ENCODE peak calls at places on chromosomes 4 and X, in seven cellular contexts. One of them, this sample, is unnamed.

GRCh38 chrX:112008724-112009123 is 73.9 kb downstream of the TRPC5 start:
- DNase-seq in natural killer cell: no peak
- DNase-seq in mesothelial cell of epicardium: no peak
- DNase-seq in lower leg skin: no peak
- DNase-seq in neural progenitor cell: no peak
- DNase-seq in uterus: no peak
- DNase-seq in BJ: no peak
- DNase-seq in this sample: no peak

GRCh38 chr4:100493756-100494155 is 24.1 kb downstream of the EMCN start:
- DNase-seq in natural killer cell: no peak
- DNase-seq in mesothelial cell of epicardium: no peak
- DNase-seq in lower leg skin: no peak
- DNase-seq in neural progenitor cell: no peak
- DNase-seq in uterus: no peak
- DNase-seq in BJ: no peak
- DNase-seq in this sample: no peak

GRCh38 chr4:166435449-166435848 is 562.4 kb downstream of the TLL1 start:
- DNase-seq in natural killer cell: no peak
- DNase-seq in mesothelial cell of epicardium: no peak
- DNase-seq in lower leg skin: no peak
- DNase-seq in neural progenitor cell: no peak
- DNase-seq in uterus: no peak
- DNase-seq in BJ: peak
- DNase-seq in this sample: no peak

GRCh38 chr4:70802923-70803605 is 36.6 kb downstream of the GRSF1 start:
- DNase-seq in natural killer cell: no peak
- DNase-seq in mesothelial cell of epicardium: no peak
- DNase-seq in lower leg skin: no peak
- DNase-seq in neural progenitor cell: no peak
- DNase-seq in uterus: no peak
- DNase-seq in BJ: no peak
- DNase-seq in this sample: no peak

GRCh38 chr4:147831452-147832192 is 99.7 kb downstream of the ARHGAP10 start:
- DNase-seq in natural killer cell: no peak
- DNase-seq in mesothelial cell of epicardium: no peak
- DNase-seq in lower leg skin: no peak
- DNase-seq in neural progenitor cell: no peak
- DNase-seq in uterus: no peak
- DNase-seq in BJ: peak
- DNase-seq in this sample: no peak

GRCh38 chr4:96136056-96136455 is 296.2 kb downstream of the PDHA2 start:
- DNase-seq in natural killer cell: no peak
- DNase-seq in mesothelial cell of epicardium: no peak
- DNase-seq in lower leg skin: no peak
- DNase-seq in neural progenitor cell: no peak
- DNase-seq in uterus: no peak
- DNase-seq in BJ: no peak
- DNase-seq in this sample: no peak

GRCh38 chr4:2049811-2050210 is 9.3 kb upstream of the NAT8L start:
- DNase-seq in natural killer cell: no peak
- DNase-seq in mesothelial cell of epicardium: no peak
- DNase-seq in lower leg skin: peak
- DNase-seq in neural progenitor cell: no peak
- DNase-seq in uterus: no peak
- DNase-seq in BJ: no peak
- DNase-seq in this sample: no peak

GRCh38 chr4:122783301-122784215 is 43.1 kb upstream of the FGF2 start:
- DNase-seq in natural killer cell: no peak
- DNase-seq in mesothelial cell of epicardium: peak
- DNase-seq in lower leg skin: no peak
- DNase-seq in neural progenitor cell: peak
- DNase-seq in uterus: no peak
- DNase-seq in BJ: peak
- DNase-seq in this sample: no peak

GRCh38 chr4:80781436-80781835 is 249.1 kb upstream of the BMP3 start:
- DNase-seq in natural killer cell: no peak
- DNase-seq in mesothelial cell of epicardium: no peak
- DNase-seq in lower leg skin: no peak
- DNase-seq in neural progenitor cell: no peak
- DNase-seq in uterus: no peak
- DNase-seq in BJ: no peak
- DNase-seq in this sample: no peak

GRCh38 chr4:67366341-67366861 is 178.9 kb downstream of the CENPC start:
- DNase-seq in natural killer cell: no peak
- DNase-seq in mesothelial cell of epicardium: no peak
- DNase-seq in lower leg skin: no peak
- DNase-seq in neural progenitor cell: no peak
- DNase-seq in uterus: no peak
- DNase-seq in BJ: no peak
- DNase-seq in this sample: no peak

GRCh38 chr4:16590792-16591191 is 307.7 kb downstream of the LDB2 start:
- DNase-seq in natural killer cell: no peak
- DNase-seq in mesothelial cell of epicardium: no peak
- DNase-seq in lower leg skin: no peak
- DNase-seq in neural progenitor cell: peak
- DNase-seq in uterus: no peak
- DNase-seq in BJ: no peak
- DNase-seq in this sample: no peak

GRCh38 chr4:176925962-176926361 is 133.2 kb upstream of the VEGFC start:
- DNase-seq in natural killer cell: no peak
- DNase-seq in mesothelial cell of epicardium: no peak
- DNase-seq in lower leg skin: no peak
- DNase-seq in neural progenitor cell: peak
- DNase-seq in uterus: no peak
- DNase-seq in BJ: no peak
- DNase-seq in this sample: no peak

GRCh38 chr4:54322817-54323417 is 93.8 kb downstream of the PDGFRA start:
- DNase-seq in natural killer cell: no peak
- DNase-seq in mesothelial cell of epicardium: peak
- DNase-seq in lower leg skin: no peak
- DNase-seq in neural progenitor cell: peak
- DNase-seq in uterus: peak
- DNase-seq in BJ: no peak
- DNase-seq in this sample: no peak

GRCh38 chr4:94419956-94420355 is 31.8 kb upstream of the PDLIM5 start:
- DNase-seq in natural killer cell: no peak
- DNase-seq in mesothelial cell of epicardium: no peak
- DNase-seq in lower leg skin: no peak
- DNase-seq in neural progenitor cell: no peak
- DNase-seq in uterus: no peak
- DNase-seq in BJ: no peak
- DNase-seq in this sample: no peak

GRCh38 chr4:16450724-16451123 is 224.5 kb upstream of the TAPT1 start:
- DNase-seq in natural killer cell: no peak
- DNase-seq in mesothelial cell of epicardium: no peak
- DNase-seq in lower leg skin: no peak
- DNase-seq in neural progenitor cell: no peak
- DNase-seq in uterus: no peak
- DNase-seq in BJ: no peak
- DNase-seq in this sample: no peak

GRCh38 chrX:144716187-144716586 is 531.1 kb upstream of the SPANXN1 start:
- DNase-seq in natural killer cell: no peak
- DNase-seq in mesothelial cell of epicardium: no peak
- DNase-seq in lower leg skin: no peak
- DNase-seq in neural progenitor cell: peak
- DNase-seq in uterus: no peak
- DNase-seq in BJ: no peak
- DNase-seq in this sample: no peak

GRCh38 chr4:138241281-138242075 is 671 bp downstream of the SLC7A11 start:
- DNase-seq in natural killer cell: no peak
- DNase-seq in mesothelial cell of epicardium: peak
- DNase-seq in lower leg skin: no peak
- DNase-seq in neural progenitor cell: peak
- DNase-seq in uterus: no peak
- DNase-seq in BJ: no peak
- DNase-seq in this sample: no peak

GRCh38 chr4:11424000-11424399 is 4.7 kb downstream of the HS3ST1 start:
- DNase-seq in natural killer cell: no peak
- DNase-seq in mesothelial cell of epicardium: no peak
- DNase-seq in lower leg skin: no peak
- DNase-seq in neural progenitor cell: peak
- DNase-seq in uterus: peak
- DNase-seq in BJ: no peak
- DNase-seq in this sample: no peak

GRCh38 chr4:180951312-180951711 is 1291.9 kb upstream of the TENM3 start:
- DNase-seq in natural killer cell: no peak
- DNase-seq in mesothelial cell of epicardium: no peak
- DNase-seq in lower leg skin: no peak
- DNase-seq in neural progenitor cell: no peak
- DNase-seq in uterus: no peak
- DNase-seq in BJ: no peak
- DNase-seq in this sample: no peak

GRCh38 chr4:180946188-180946587 is 1297.0 kb upstream of the TENM3 start:
- DNase-seq in natural killer cell: no peak
- DNase-seq in mesothelial cell of epicardium: no peak
- DNase-seq in lower leg skin: no peak
- DNase-seq in neural progenitor cell: no peak
- DNase-seq in uterus: no peak
- DNase-seq in BJ: no peak
- DNase-seq in this sample: no peak

GRCh38 chr4:180949825-180950224 is 1293.4 kb upstream of the TENM3 start:
- DNase-seq in natural killer cell: no peak
- DNase-seq in mesothelial cell of epicardium: no peak
- DNase-seq in lower leg skin: no peak
- DNase-seq in neural progenitor cell: no peak
- DNase-seq in uterus: no peak
- DNase-seq in BJ: no peak
- DNase-seq in this sample: no peak

GRCh38 chr4:180950377-180950776 is 1292.8 kb upstream of the TENM3 start:
- DNase-seq in natural killer cell: no peak
- DNase-seq in mesothelial cell of epicardium: no peak
- DNase-seq in lower leg skin: no peak
- DNase-seq in neural progenitor cell: no peak
- DNase-seq in uterus: no peak
- DNase-seq in BJ: no peak
- DNase-seq in this sample: no peak

GRCh38 chr4:180947421-180947820 is 1295.8 kb upstream of the TENM3 start:
- DNase-seq in natural killer cell: no peak
- DNase-seq in mesothelial cell of epicardium: no peak
- DNase-seq in lower leg skin: no peak
- DNase-seq in neural progenitor cell: peak
- DNase-seq in uterus: no peak
- DNase-seq in BJ: no peak
- DNase-seq in this sample: no peak
- TF ChIP-seq CTCF in natural killer cell: no peak
- TF ChIP-seq CTCF in mesothelial cell of epicardium: no peak
- TF ChIP-seq CTCF in lower leg skin: no peak
- TF ChIP-seq CTCF in neural progenitor cell: peak
- TF ChIP-seq CTCF in uterus: no peak
- TF ChIP-seq CTCF in BJ: peak
- TF ChIP-seq CTCF in this sample: no peak

GRCh38 chr4:24208691-24209090 is 318.8 kb upstream of the PPARGC1A start:
- DNase-seq in natural killer cell: no peak
- DNase-seq in mesothelial cell of epicardium: no peak
- DNase-seq in lower leg skin: no peak
- DNase-seq in neural progenitor cell: no peak
- DNase-seq in uterus: no peak
- DNase-seq in BJ: no peak
- DNase-seq in this sample: no peak
- TF ChIP-seq CTCF in natural killer cell: no peak
- TF ChIP-seq CTCF in mesothelial cell of epicardium: no peak
- TF ChIP-seq CTCF in lower leg skin: no peak
- TF ChIP-seq CTCF in neural progenitor cell: no peak
- TF ChIP-seq CTCF in uterus: no peak
- TF ChIP-seq CTCF in BJ: no peak
- TF ChIP-seq CTCF in this sample: no peak

DNA sequence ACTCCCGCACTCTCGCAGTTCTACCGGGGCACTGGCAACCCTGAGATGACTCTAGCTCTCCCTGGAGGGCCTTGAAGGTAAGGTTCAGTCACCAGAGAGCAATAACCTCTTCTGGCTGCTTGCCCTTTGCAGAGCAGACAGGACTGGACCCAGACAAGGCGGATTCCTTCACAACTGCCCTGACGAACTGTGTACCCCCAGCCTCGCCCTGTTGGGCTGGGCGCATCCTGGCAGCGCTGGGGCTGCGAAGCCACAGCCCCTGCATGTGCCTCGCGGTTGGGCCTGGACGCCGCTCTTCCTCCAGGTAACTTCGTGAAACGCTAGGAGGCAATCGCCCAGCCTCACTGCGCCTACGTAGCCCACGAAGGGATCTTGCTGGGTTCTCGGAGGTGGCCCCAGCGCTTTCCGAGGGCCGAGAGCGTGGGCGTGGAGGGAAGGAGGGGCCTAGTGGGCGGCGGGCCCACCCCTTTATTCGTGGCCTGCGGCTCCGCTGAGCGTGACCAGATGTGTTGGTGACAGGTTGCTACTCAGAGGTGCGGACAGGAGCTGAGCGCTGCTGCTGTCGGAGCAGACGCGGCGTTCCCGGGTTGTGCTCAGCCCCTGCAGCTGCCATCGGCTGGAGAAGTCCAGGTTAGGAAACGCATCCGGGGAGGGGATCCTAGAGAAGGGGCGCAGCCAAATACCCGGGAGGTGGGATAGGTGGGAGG is 1.9 kb upstream of the MAMLD1 start:
- DNase-seq in natural killer cell: no peak
- DNase-seq in mesothelial cell of epicardium: peak
- DNase-seq in lower leg skin: no peak
- DNase-seq in neural progenitor cell: peak
- DNase-seq in uterus: no peak
- DNase-seq in BJ: no peak
- DNase-seq in this sample: peak
- TF ChIP-seq CTCF in natural killer cell: no peak
- TF ChIP-seq CTCF in mesothelial cell of epicardium: no peak
- TF ChIP-seq CTCF in lower leg skin: no peak
- TF ChIP-seq CTCF in neural progenitor cell: peak
- TF ChIP-seq CTCF in uterus: peak
- TF ChIP-seq CTCF in BJ: peak
- TF ChIP-seq CTCF in this sample: no peak

GRCh38 chr4:27176881-27177280 is 316.2 kb downstream of the STIM2 start:
- DNase-seq in natural killer cell: no peak
- DNase-seq in mesothelial cell of epicardium: no peak
- DNase-seq in lower leg skin: no peak
- DNase-seq in neural progenitor cell: no peak
- DNase-seq in uterus: no peak
- DNase-seq in BJ: no peak
- DNase-seq in this sample: no peak

GRCh38 chr4:27178066-27178465 is 317.4 kb downstream of the STIM2 start:
- DNase-seq in natural killer cell: no peak
- DNase-seq in mesothelial cell of epicardium: no peak
- DNase-seq in lower leg skin: no peak
- DNase-seq in neural progenitor cell: no peak
- DNase-seq in uterus: no peak
- DNase-seq in BJ: no peak
- DNase-seq in this sample: no peak

GRCh38 chr4:27181672-27182071 is 321.0 kb downstream of the STIM2 start:
- DNase-seq in natural killer cell: no peak
- DNase-seq in mesothelial cell of epicardium: no peak
- DNase-seq in lower leg skin: no peak
- DNase-seq in neural progenitor cell: no peak
- DNase-seq in uterus: no peak
- DNase-seq in BJ: no peak
- DNase-seq in this sample: no peak

DNA sequence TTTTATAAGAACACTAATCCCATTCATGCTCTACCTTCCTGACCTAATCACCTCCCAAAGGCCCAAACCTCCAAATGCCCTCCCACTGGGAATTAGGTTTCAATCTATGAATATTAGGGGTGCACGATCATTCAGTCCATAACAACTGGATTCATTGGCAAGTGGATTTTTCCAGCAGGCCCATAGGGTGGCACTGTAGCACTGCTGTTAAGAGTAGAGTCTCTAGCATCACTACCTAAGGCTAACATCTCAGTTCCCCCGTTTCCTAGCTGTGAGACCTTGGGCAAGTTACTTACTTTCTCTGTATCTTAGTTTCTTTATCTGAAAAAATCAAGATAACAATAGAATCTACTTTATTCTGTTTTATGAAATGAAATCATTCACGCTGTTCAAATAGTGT is 315.8 kb downstream of the STIM2 start:
- DNase-seq in natural killer cell: no peak
- DNase-seq in mesothelial cell of epicardium: no peak
- DNase-seq in lower leg skin: no peak
- DNase-seq in neural progenitor cell: peak
- DNase-seq in uterus: no peak
- DNase-seq in BJ: no peak
- DNase-seq in this sample: no peak
- TF ChIP-seq CTCF in natural killer cell: no peak
- TF ChIP-seq CTCF in mesothelial cell of epicardium: no peak
- TF ChIP-seq CTCF in lower leg skin: no peak
- TF ChIP-seq CTCF in neural progenitor cell: peak
- TF ChIP-seq CTCF in uterus: peak
- TF ChIP-seq CTCF in BJ: peak
- TF ChIP-seq CTCF in this sample: no peak

This sample was measured in activated B cell treated with CpG ODN at 0.5 μM for 24 hours.